ENCODE peak calls at places on chromosome 9, in seven cellular contexts. R, L, G, S, V, H and Z are unnamed samples.

GRCh38 chr9:6782378-6782777 is 24.6 kb downstream of the KDM4C start:
- DNase-seq in G (no peak), L (no peak), H (no peak), R (no peak), S (no peak), V (no peak), Z (no peak)

GRCh38 chr9:25975667-25976066 is 297.4 kb upstream of the TUSC1 start:
- DNase-seq in G (no peak), L (no peak), S (no peak), V (no peak), R (no peak), H (no peak), Z (no peak)

GRCh38 chr9:134490446-134490845 is 151.2 kb upstream of the COL5A1 start:
- DNase-seq in L (no peak), G (no peak), V (no peak), H (no peak), R (no peak), S (no peak), Z (no peak)

GRCh38 chr9:134297082-134297415 is 29.2 kb upstream of the RXRA start:
- DNase-seq in S (no peak), H (no peak), G (no peak), V (no peak), R (no peak), L (no peak), Z (no peak)

GRCh38 chr9:89473762-89474469 is 24.0 kb downstream of the SEMA4D start:
- DNase-seq in L (no peak), V (no peak), R (no peak), G (no peak), H (no peak), S (no peak), Z (no peak)

GRCh38 chr9:14307989-14308750 is 5.8 kb downstream of the NFIB start:
- DNase-seq in L (no peak), V (no peak), G (no peak), H (no peak), S (no peak), R (no peak), Z (no peak)

GRCh38 chr9:4642351-4642750 is 19.7 kb upstream of the PLPP6 start:
- DNase-seq in L (no peak), V (no peak), G (no peak), H (no peak), S (no peak), R (no peak), Z (no peak)

GRCh38 chr9:5563886-5564285 is 53.6 kb downstream of the PDCD1LG2 start:
- DNase-seq in S (no peak), V (no peak), R (no peak), L (no peak), H (no peak), G (no peak), Z (no peak)

GRCh38 chr9:110351009-110351467 is 13.4 kb upstream of the TXNDC8 start:
- DNase-seq in R (no peak), S (no peak), V (no peak), L (no peak), G (no peak), H (no peak), Z (no peak)

GRCh38 chr9:133553978-133554713 is 19.6 kb downstream of the ADAMTSL2 start:
- DNase-seq in V (no peak), L (no peak), S (no peak), G (no peak), H (no peak), R (no peak), Z (no peak)

DNA sequence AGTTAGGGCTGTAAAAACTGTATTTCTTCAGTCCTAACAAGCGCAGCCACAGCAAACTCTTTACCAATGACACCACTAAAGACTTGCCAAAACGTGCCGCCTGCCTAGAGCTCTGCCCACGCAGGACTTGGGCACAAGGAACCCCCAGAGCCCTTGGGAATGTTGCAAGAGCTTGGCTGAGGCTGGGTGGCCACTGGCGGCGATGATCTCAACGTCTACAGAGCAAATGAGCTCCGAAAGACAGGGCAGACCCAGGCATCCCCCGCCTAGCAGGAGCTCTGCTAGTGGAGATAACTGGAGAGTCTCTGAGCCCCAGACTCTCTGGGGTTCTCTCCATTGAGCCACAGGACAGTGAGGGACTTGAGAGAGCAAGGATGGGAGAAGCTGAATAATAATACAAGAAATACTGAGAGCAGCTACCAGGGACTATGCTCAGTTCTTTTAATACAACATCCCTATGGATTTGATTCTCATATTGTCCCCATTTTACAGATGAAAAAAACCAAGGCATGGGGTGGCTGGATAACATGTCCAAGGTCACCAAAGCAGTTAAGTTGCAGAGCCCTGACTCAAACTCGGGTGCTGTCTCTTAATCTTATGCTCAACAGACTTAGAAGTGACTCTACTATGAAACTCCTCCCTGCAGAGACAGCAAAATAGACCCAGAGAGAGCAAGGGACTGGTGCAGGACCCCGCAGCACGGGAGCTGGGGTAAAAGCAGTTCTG is 32.5 kb downstream of the SHB start:
- DNase-seq in H (no peak), V (no peak), L (peak), R (no peak), G (no peak), S (no peak), Z (no peak)
- TF ChIP-seq TAF1 in H (no peak), V (no peak), L (no peak), R (no peak), G (no peak), S (no peak), Z (no peak)

GRCh38 chr9:130042406-130042930 is 521 bp downstream of the FNBP1 start:
- DNase-seq in R (no peak), V (no peak), S (peak), L (peak), G (peak), H (no peak), Z (no peak)

GRCh38 chr9:130043654-130044623 is 950 bp upstream of the FNBP1 start:
- DNase-seq in V (no peak), L (peak), G (no peak), R (peak), S (peak), H (no peak), Z (no peak)

GRCh38 chr9:130040901-130041647 is 1.9 kb downstream of the FNBP1 start:
- DNase-seq in V (no peak), L (no peak), H (no peak), S (no peak), R (no peak), G (no peak), Z (no peak)

GRCh38 chr9:130042931-130043653 is at the start of gene FNBP1:
- DNase-seq in V (peak), H (no peak), R (peak), S (peak), L (peak), G (peak), Z (peak)

GRCh38 chr9:130041648-130042405 is 1.2 kb downstream of the FNBP1 start:
- DNase-seq in V (no peak), H (no peak), G (peak), L (no peak), S (peak), R (no peak), Z (no peak)
- TF ChIP-seq POLR2AphosphoS5 in V (peak), H (peak), G (no peak), L (no peak), S (no peak), R (no peak), Z (no peak)

GRCh38 chr9:13215791-13216554 is 63.5 kb downstream of the MPDZ start:
- DNase-seq in R (no peak), H (no peak), V (no peak), S (peak), G (no peak), L (no peak), Z (no peak)

GRCh38 chr9:13221741-13222140 is 57.8 kb downstream of the MPDZ start:
- DNase-seq in S (no peak), L (no peak), R (no peak), V (no peak), H (no peak), G (no peak), Z (no peak)

GRCh38 chr9:13224366-13224765 is 55.1 kb downstream of the MPDZ start:
- DNase-seq in L (no peak), S (no peak), H (no peak), V (no peak), R (no peak), G (no peak), Z (no peak)

DNA sequence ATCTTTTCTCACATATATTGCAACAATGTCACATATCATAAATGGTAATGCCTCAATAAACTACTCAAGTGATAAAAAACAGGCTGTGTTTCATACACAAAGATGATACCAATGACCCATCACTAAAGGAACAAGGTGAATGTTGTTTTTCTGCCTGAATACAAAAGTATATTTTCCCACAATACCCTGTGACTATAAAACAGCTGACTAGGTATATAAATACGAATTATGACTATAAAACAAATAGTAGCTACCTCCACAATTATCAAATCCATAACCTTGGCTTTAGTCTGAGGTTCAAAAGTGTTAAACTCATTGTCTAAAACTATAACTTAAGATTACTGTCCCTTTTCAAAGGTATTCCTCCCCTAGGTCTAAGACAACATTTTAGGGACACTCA is 58.7 kb downstream of the MPDZ start:
- DNase-seq in G (no peak), L (no peak), S (no peak), R (no peak), H (no peak), V (no peak), Z (no peak)
- TF ChIP-seq TAF1 in G (no peak), L (no peak), S (no peak), R (no peak), H (no peak), V (no peak), Z (no peak)

GRCh38 chr9:114853071-114853865 is 47.4 kb upstream of the TNFSF15 start:
- DNase-seq in L (no peak), R (no peak), V (no peak), H (no peak), G (no peak), S (no peak), Z (no peak)

GRCh38 chr9:114856942-114857315 is 51.1 kb upstream of the TNFSF15 start:
- DNase-seq in V (no peak), R (no peak), G (no peak), H (no peak), L (no peak), S (no peak), Z (no peak)

GRCh38 chr9:114854736-114855355 is 49.0 kb upstream of the TNFSF15 start:
- DNase-seq in G (no peak), R (no peak), H (no peak), S (no peak), V (no peak), L (no peak), Z (no peak)

GRCh38 chr9:114855488-114855887 is 49.6 kb upstream of the TNFSF15 start:
- DNase-seq in V (no peak), R (no peak), L (no peak), S (no peak), G (no peak), H (no peak), Z (no peak)

GRCh38 chr9:114856210-114856941 is 50.5 kb upstream of the TNFSF15 start:
- DNase-seq in R (no peak), L (no peak), S (no peak), H (no peak), V (no peak), G (no peak), Z (no peak)
- TF ChIP-seq POLR2AphosphoS5 in R (no peak), L (no peak), S (peak), H (no peak), V (no peak), G (no peak), Z (no peak)

GRCh38 chr9:91192379-91192775 is 169.3 kb downstream of the AUH start:
- DNase-seq in S (no peak), G (peak), V (no peak), R (peak), H (no peak), L (no peak), Z (no peak)
- TF ChIP-seq TAF1 in S (no peak), G (no peak), V (no peak), R (no peak), H (no peak), L (no peak), Z (no peak)

DNA sequence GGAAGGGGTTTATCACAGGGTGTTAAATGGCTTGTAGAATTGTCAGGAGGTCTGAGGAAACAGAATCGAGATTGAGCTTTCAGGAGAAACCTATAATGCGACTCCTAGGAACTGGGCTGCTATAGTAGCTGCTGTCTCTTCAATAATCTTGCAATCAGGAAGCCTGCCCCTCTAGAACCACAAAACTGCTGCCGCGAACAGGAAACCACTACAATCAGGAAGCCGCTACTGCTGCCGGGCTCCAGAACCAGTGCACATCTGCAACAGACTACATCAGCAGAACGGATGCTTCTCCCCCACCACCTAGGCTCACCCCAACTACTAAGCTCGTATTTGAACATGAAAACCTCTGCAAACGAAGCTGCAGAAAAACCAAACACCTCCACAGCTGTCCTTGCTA is 31.6 kb downstream of the TNFSF8 start:
- DNase-seq in G (no peak), R (no peak), L (no peak), H (no peak), S (no peak), V (peak), Z (peak)
- TF ChIP-seq POLR2AphosphoS5 in G (no peak), R (no peak), L (no peak), H (no peak), S (no peak), V (no peak), Z (no peak)